ENCODE peak calls at places on chromosome 11, in five cellular contexts. One of them, this sample, is unnamed.
A peak's percentile ranks its signal among the peaks of the same experiment; 100 is the strongest.

GRCh38 chr11:128294001-128294684 is 293.2 kb downstream of the ETS1 start:
- DNase-seq in IMR-90: no peak
- DNase-seq in hepatocyte: no peak
- DNase-seq in Caco-2: no peak
- DNase-seq in mammary epithelial cell: no peak
- DNase-seq in this sample: no peak

GRCh38 chr11:134332782-134333181 is 994 bp downstream of the GLB1L2 start:
- DNase-seq in IMR-90: no peak
- DNase-seq in hepatocyte: no peak
- DNase-seq in Caco-2: no peak
- DNase-seq in mammary epithelial cell: no peak
- DNase-seq in this sample: no peak

GRCh38 chr11:103488021-103488420 is 378.8 kb downstream of the DYNC2H1 start:
- DNase-seq in IMR-90: no peak
- DNase-seq in hepatocyte: no peak
- DNase-seq in Caco-2: no peak
- DNase-seq in mammary epithelial cell: peak; percentile 71
- DNase-seq in this sample: no peak

GRCh38 chr11:122306776-122307479 is 190.9 kb upstream of the BLID start:
- DNase-seq in IMR-90: no peak
- DNase-seq in hepatocyte: no peak
- DNase-seq in Caco-2: no peak
- DNase-seq in mammary epithelial cell: no peak
- DNase-seq in this sample: no peak

GRCh38 chr11:34182921-34183685 is 77.7 kb downstream of the NAT10 start:
- DNase-seq in IMR-90: no peak
- DNase-seq in hepatocyte: no peak
- DNase-seq in Caco-2: no peak
- DNase-seq in mammary epithelial cell: no peak
- DNase-seq in this sample: no peak

GRCh38 chr11:12606597-12606996 is 67.6 kb upstream of the TEAD1 start:
- DNase-seq in IMR-90: peak; percentile 90
- DNase-seq in hepatocyte: peak; percentile 31
- DNase-seq in Caco-2: no peak
- DNase-seq in mammary epithelial cell: no peak
- DNase-seq in this sample: peak; percentile 21

GRCh38 chr11:85776951-85777602 is 33.9 kb downstream of the SYTL2 start:
- DNase-seq in IMR-90: no peak
- DNase-seq in hepatocyte: no peak
- DNase-seq in Caco-2: no peak
- DNase-seq in mammary epithelial cell: peak; percentile 66
- DNase-seq in this sample: no peak

GRCh38 chr11:11580012-11580411 is 41.8 kb downstream of the GALNT18 start:
- DNase-seq in IMR-90: no peak
- DNase-seq in hepatocyte: no peak
- DNase-seq in Caco-2: no peak
- DNase-seq in mammary epithelial cell: no peak
- DNase-seq in this sample: no peak

GRCh38 chr11:58125469-58125868 is at the start of gene OR9I1:
- DNase-seq in IMR-90: peak; percentile 4
- DNase-seq in hepatocyte: peak; percentile 10
- DNase-seq in Caco-2: no peak
- DNase-seq in mammary epithelial cell: no peak
- DNase-seq in this sample: no peak

GRCh38 chr11:21622995-21623394 is 569.9 kb upstream of the ANO5 start:
- DNase-seq in IMR-90: no peak
- DNase-seq in hepatocyte: no peak
- DNase-seq in Caco-2: no peak
- DNase-seq in mammary epithelial cell: no peak
- DNase-seq in this sample: no peak

GRCh38 chr11:28529540-28530410 is 421.6 kb downstream of the METTL15 start:
- DNase-seq in IMR-90: peak; percentile 82
- DNase-seq in hepatocyte: peak; percentile 60
- DNase-seq in Caco-2: peak; percentile 45
- DNase-seq in mammary epithelial cell: peak; percentile 42
- DNase-seq in this sample: no peak

GRCh38 chr11:77127969-77128691 is at the start of gene MYO7A:
- DNase-seq in IMR-90: peak; percentile 55
- DNase-seq in hepatocyte: peak; percentile 94
- DNase-seq in Caco-2: peak; percentile 99
- DNase-seq in mammary epithelial cell: no peak
- DNase-seq in this sample: no peak

GRCh38 chr11:91997178-91997577 is 227.4 kb upstream of the FAT3 start:
- DNase-seq in IMR-90: no peak
- DNase-seq in hepatocyte: peak; percentile 28
- DNase-seq in Caco-2: no peak
- DNase-seq in mammary epithelial cell: no peak
- DNase-seq in this sample: no peak

GRCh38 chr11:10398525-10398924 is 56.5 kb upstream of the AMPD3 start:
- DNase-seq in IMR-90: no peak
- DNase-seq in hepatocyte: no peak
- DNase-seq in Caco-2: no peak
- DNase-seq in mammary epithelial cell: no peak
- DNase-seq in this sample: no peak

GRCh38 chr11:100769165-100769564 is 82.1 kb downstream of the ARHGAP42 start:
- DNase-seq in IMR-90: no peak
- DNase-seq in hepatocyte: no peak
- DNase-seq in Caco-2: no peak
- DNase-seq in mammary epithelial cell: no peak
- DNase-seq in this sample: no peak

GRCh38 chr11:111911563-111912401 is at the start of gene CRYAB:
- DNase-seq in IMR-90: peak; percentile 82
- DNase-seq in hepatocyte: peak; percentile 88
- DNase-seq in Caco-2: no peak
- DNase-seq in mammary epithelial cell: peak; percentile 93
- DNase-seq in this sample: peak; percentile 88

GRCh38 chr11:8871283-8871775 is 39.7 kb upstream of the AKIP1 start:
- DNase-seq in IMR-90: peak; percentile 94
- DNase-seq in hepatocyte: peak; percentile 90
- DNase-seq in Caco-2: peak; percentile 69
- DNase-seq in mammary epithelial cell: peak; percentile 70
- DNase-seq in this sample: peak; percentile 80

GRCh38 chr11:123973816-123974215 is 3.8 kb downstream of the OR10S1 start:
- DNase-seq in IMR-90: peak; percentile 4
- DNase-seq in hepatocyte: no peak
- DNase-seq in Caco-2: no peak
- DNase-seq in mammary epithelial cell: peak; percentile 93
- DNase-seq in this sample: no peak

GRCh38 chr11:103608566-103608965 is 427.9 kb upstream of the DDI1 start:
- DNase-seq in IMR-90: peak; percentile 64
- DNase-seq in hepatocyte: no peak
- DNase-seq in Caco-2: no peak
- DNase-seq in mammary epithelial cell: peak; percentile 29
- DNase-seq in this sample: no peak

GRCh38 chr11:76695767-76696166 is 25.2 kb upstream of the LRRC32 start:
- DNase-seq in IMR-90: no peak
- DNase-seq in hepatocyte: no peak
- DNase-seq in Caco-2: no peak
- DNase-seq in mammary epithelial cell: no peak
- DNase-seq in this sample: no peak

GRCh38 chr11:14904745-14905103 is 12.7 kb upstream of the CYP2R1 start:
- DNase-seq in IMR-90: peak; percentile 25
- DNase-seq in hepatocyte: peak; percentile 68
- DNase-seq in Caco-2: no peak
- DNase-seq in mammary epithelial cell: no peak
- DNase-seq in this sample: peak; percentile 40

GRCh38 chr11:84234011-84234410 is 947.8 kb upstream of the CCDC90B start:
- DNase-seq in IMR-90: no peak
- DNase-seq in hepatocyte: peak; percentile 8
- DNase-seq in Caco-2: no peak
- DNase-seq in mammary epithelial cell: no peak
- DNase-seq in this sample: no peak

GRCh38 chr11:35390737-35391682 is 28.3 kb downstream of the SLC1A2 start:
- DNase-seq in IMR-90: peak; percentile 89
- DNase-seq in hepatocyte: peak; percentile 72
- DNase-seq in Caco-2: no peak
- DNase-seq in mammary epithelial cell: peak; percentile 71
- DNase-seq in this sample: peak; percentile 60

GRCh38 chr11:8584096-8584495 is 9.9 kb downstream of the STK33 start:
- DNase-seq in IMR-90: peak; percentile 47
- DNase-seq in hepatocyte: peak; percentile 8
- DNase-seq in Caco-2: no peak
- DNase-seq in mammary epithelial cell: no peak
- DNase-seq in this sample: no peak

GRCh38 chr11:131506376-131506775 is 136.0 kb downstream of the NTM start:
- DNase-seq in IMR-90: no peak
- DNase-seq in hepatocyte: no peak
- DNase-seq in Caco-2: no peak
- DNase-seq in mammary epithelial cell: no peak
- DNase-seq in this sample: no peak

GRCh38 chr11:69852051-69852450 is 32.8 kb upstream of the FGF3 start:
- DNase-seq in IMR-90: no peak
- DNase-seq in hepatocyte: no peak
- DNase-seq in Caco-2: no peak
- DNase-seq in mammary epithelial cell: no peak
- DNase-seq in this sample: no peak
- H3K27me3 ChIP-seq in IMR-90: peaks cover 28% of the 10 kb centered on the region
- H3K27me3 ChIP-seq in hepatocyte: peaks cover 19% of the 10 kb centered on the region
- H3K27me3 ChIP-seq in Caco-2: no peaks in the 10 kb centered on the region
- H3K27me3 ChIP-seq in mammary epithelial cell: no peaks in the 10 kb centered on the region
- H3K27me3 ChIP-seq in this sample: peaks cover 18% of the 10 kb centered on the region

GRCh38 chr11:60790726-60791125 is 5.6 kb downstream of the MS4A10 start:
- DNase-seq in IMR-90: no peak
- DNase-seq in hepatocyte: no peak
- DNase-seq in Caco-2: no peak
- DNase-seq in mammary epithelial cell: no peak
- DNase-seq in this sample: no peak
- H3K9me3 ChIP-seq in IMR-90: peaks cover 7% of the 10 kb centered on the region
- H3K9me3 ChIP-seq in hepatocyte: no peaks in the 10 kb centered on the region
- H3K9me3 ChIP-seq in Caco-2: peaks cover 9% of the 10 kb centered on the region
- H3K9me3 ChIP-seq in mammary epithelial cell: no peaks in the 10 kb centered on the region
- H3K9me3 ChIP-seq in this sample: no peaks in the 10 kb centered on the region

DNA sequence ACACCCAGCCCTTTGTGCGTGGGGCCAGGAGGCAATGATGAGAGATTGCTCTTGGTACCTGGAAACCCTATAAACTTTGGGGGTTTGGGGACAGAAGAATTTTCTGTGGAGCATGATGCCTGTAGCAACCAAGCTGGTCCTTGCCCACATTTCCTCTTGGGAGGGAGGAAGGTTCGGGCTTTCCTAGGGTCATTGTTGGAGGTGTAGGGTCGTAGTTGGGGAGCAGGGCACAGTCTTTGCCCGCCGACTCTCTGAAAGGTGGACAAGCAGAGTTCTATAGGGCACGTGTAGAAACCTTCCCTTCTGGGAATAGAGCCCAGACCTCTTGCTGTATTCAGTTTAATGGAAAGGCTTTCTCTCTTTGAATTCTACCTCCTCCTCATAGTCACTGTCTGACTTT is 1.4 kb downstream of the PRDM11 start:
- DNase-seq in IMR-90: no peak
- DNase-seq in hepatocyte: no peak
- DNase-seq in Caco-2: no peak
- DNase-seq in mammary epithelial cell: no peak
- DNase-seq in this sample: no peak
- H3K4me3 ChIP-seq in IMR-90: peak overlapping the region; percentile 90
- H3K4me3 ChIP-seq in hepatocyte: peak overlapping the region; percentile 98
- H3K4me3 ChIP-seq in Caco-2: peak overlapping the region; percentile 73
- H3K4me3 ChIP-seq in mammary epithelial cell: peak overlapping the region; percentile 40
- H3K4me3 ChIP-seq in this sample: peak overlapping the region; percentile 64

GRCh38 chr11:26946209-26946828 is 47.6 kb upstream of the FIBIN start:
- DNase-seq in IMR-90: peak; percentile 69
- DNase-seq in hepatocyte: no peak
- DNase-seq in Caco-2: no peak
- DNase-seq in mammary epithelial cell: peak; percentile 71
- DNase-seq in this sample: no peak

GRCh38 chr11:26948881-26949280 is 45.0 kb upstream of the FIBIN start:
- DNase-seq in IMR-90: peak; percentile 28
- DNase-seq in hepatocyte: no peak
- DNase-seq in Caco-2: no peak
- DNase-seq in mammary epithelial cell: peak; percentile 65
- DNase-seq in this sample: no peak

GRCh38 chr11:26947379-26947844 is 46.5 kb upstream of the FIBIN start:
- DNase-seq in IMR-90: peak; percentile 100
- DNase-seq in hepatocyte: peak; percentile 63
- DNase-seq in Caco-2: no peak
- DNase-seq in mammary epithelial cell: peak; percentile 93
- DNase-seq in this sample: peak; percentile 89

GRCh38 chr11:26949846-26950245 is 44.1 kb upstream of the FIBIN start:
- DNase-seq in IMR-90: peak; percentile 58
- DNase-seq in hepatocyte: no peak
- DNase-seq in Caco-2: no peak
- DNase-seq in mammary epithelial cell: no peak
- DNase-seq in this sample: no peak

DNA sequence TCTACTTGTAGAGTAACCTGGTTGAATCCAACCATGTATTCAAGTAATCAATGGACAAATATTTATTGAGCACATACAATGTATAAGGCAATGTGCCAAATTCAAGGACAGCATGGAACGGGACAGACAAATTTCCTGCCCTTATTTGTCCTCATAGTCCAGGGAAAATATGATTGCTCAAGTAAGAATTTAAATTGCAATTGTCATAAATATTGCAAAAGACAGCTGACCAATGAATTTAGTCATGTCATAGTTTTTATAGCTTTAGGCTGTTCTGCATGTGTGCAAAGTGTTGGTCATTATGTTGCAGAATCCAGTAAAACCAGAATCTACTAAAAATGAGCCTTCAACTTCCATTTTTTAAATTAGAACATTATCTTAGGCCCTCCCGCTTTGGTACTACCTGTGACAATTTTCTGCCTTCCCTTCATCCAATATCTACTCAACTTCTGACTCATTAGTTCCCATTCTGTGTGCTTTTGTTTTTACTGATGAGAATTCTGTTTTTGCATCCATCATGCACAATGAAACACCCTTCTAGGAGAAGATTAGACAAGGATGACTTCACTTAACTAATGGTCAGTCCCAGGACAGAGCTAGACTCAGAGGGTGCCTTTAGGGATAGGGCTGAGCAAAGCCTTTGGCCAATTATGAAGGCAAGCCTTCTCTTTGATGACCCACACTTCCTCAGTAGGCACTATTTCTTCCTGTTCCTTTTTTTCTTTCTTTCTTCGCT is 45.8 kb upstream of the FIBIN start:
- DNase-seq in IMR-90: peak; percentile 23
- DNase-seq in hepatocyte: no peak
- DNase-seq in Caco-2: no peak
- DNase-seq in mammary epithelial cell: peak; percentile 60
- DNase-seq in this sample: no peak
- H3K27me3 ChIP-seq in IMR-90: no peaks in the 10 kb centered on the region
- H3K27me3 ChIP-seq in hepatocyte: no peaks in the 10 kb centered on the region
- H3K27me3 ChIP-seq in Caco-2: no peaks in the 10 kb centered on the region
- H3K27me3 ChIP-seq in mammary epithelial cell: no peaks in the 10 kb centered on the region
- H3K27me3 ChIP-seq in this sample: no peaks in the 10 kb centered on the region

DNA sequence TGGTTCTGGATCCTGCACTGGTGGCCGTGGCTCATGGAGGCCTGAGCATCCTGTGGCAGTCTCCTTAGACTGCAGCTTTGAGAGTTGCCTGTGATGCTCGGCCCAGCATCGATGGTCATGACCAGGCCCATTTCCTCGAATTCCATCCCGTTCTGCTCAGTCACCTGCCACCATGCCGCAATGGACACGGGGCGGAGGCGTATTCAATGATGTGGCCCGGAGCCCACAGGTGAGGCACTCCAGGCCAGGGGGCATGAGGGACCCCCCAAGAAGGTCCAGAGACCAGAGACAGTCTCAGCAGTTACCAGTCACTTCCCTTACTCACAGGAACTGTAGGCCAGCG is 53.6 kb downstream of the SHANK2 start:
- DNase-seq in IMR-90: no peak
- DNase-seq in hepatocyte: no peak
- DNase-seq in Caco-2: no peak
- DNase-seq in mammary epithelial cell: no peak
- DNase-seq in this sample: no peak
- H3K9me3 ChIP-seq in IMR-90: no peaks in the 10 kb centered on the region
- H3K9me3 ChIP-seq in hepatocyte: no peaks in the 10 kb centered on the region
- H3K9me3 ChIP-seq in Caco-2: no peaks in the 10 kb centered on the region
- H3K9me3 ChIP-seq in mammary epithelial cell: no peaks in the 10 kb centered on the region
- H3K9me3 ChIP-seq in this sample: no peaks in the 10 kb centered on the region